ENCODE peak calls at places on chromosomes 16 and 17, in six cellular contexts. G is HCT116, E is spleen, P is lung, V is IMR-90, X is esophagus muscularis mucosa. J is an unnamed sample.

GRCh38 chr16:68608330-68608729 is 36.8 kb upstream of the CDH3 start:
- DNase-seq in G (no peak), E (peak; percentile 1), P (no peak), V (no peak), X (no peak), J (no peak)

GRCh38 chr16:4402439-4403132 is 13.8 kb downstream of the CORO7 start:
- DNase-seq in G (peak; percentile 35), E (peak; percentile 94), P (peak; percentile 82), V (peak; percentile 62), X (no peak), J (peak; percentile 84)

GRCh38 chr17:17236295-17237025 is 508 bp downstream of the FLCN start:
- DNase-seq in G (no peak), E (no peak), P (no peak), V (peak; percentile 31), X (no peak), J (no peak)

GRCh38 chr17:27529230-27529796 is 73.1 kb downstream of the KSR1 start:
- DNase-seq in G (no peak), E (peak; percentile 83), P (peak; percentile 46), V (peak; percentile 76), X (no peak), J (peak; percentile 60)

GRCh38 chr17:34607917-34608316 is 28.5 kb downstream of the TMEM132E start:
- DNase-seq in G (no peak), E (no peak), P (no peak), V (no peak), X (no peak), J (no peak)

GRCh38 chr16:85291302-85292148 is 179.3 kb upstream of the CIBAR2 start:
- DNase-seq in G (no peak), E (peak; percentile 91), P (peak; percentile 39), V (no peak), X (no peak), J (peak; percentile 89)

GRCh38 chr16:51971184-51971583 is 575.8 kb downstream of the TOX3 start:
- DNase-seq in G (no peak), E (no peak), P (no peak), V (peak; percentile 52), X (no peak), J (no peak)

GRCh38 chr17:45902892-45903346 is 8.6 kb downstream of the MAPT start:
- DNase-seq in G (no peak), E (no peak), P (no peak), V (no peak), X (no peak), J (no peak)

GRCh38 chr16:427295-427694 is 1.8 kb downstream of the RAB11FIP3 start:
- DNase-seq in G (no peak), E (no peak), P (no peak), V (no peak), X (no peak), J (no peak)

GRCh38 chr16:8962393-8963009 is 1.2 kb downstream of the USP7 start:
- DNase-seq in G (no peak), E (peak; percentile 91), P (peak; percentile 37), V (no peak), X (no peak), J (no peak)

GRCh38 chr16:77680496-77680895 is 41.8 kb upstream of the NUDT7 start:
- DNase-seq in G (no peak), E (no peak), P (no peak), V (no peak), X (no peak), J (no peak)

GRCh38 chr17:79947351-79948031 is 88.2 kb downstream of the TBC1D16 start:
- DNase-seq in G (no peak), E (peak; percentile 66), P (no peak), V (peak; percentile 10), X (no peak), J (no peak)

GRCh38 chr17:8121531-8122390 is 2.1 kb downstream of the HES7 start:
- DNase-seq in G (peak; percentile 51), E (peak; percentile 87), P (no peak), V (peak; percentile 55), X (no peak), J (peak; percentile 72)

GRCh38 chr16:87791295-87792204 is 25.8 kb upstream of the KLHDC4 start:
- DNase-seq in G (no peak), E (no peak), P (no peak), V (no peak), X (no peak), J (no peak)

GRCh38 chr17:73949903-73950302 is 253.6 kb upstream of the RPL38 start:
- DNase-seq in G (no peak), E (no peak), P (no peak), V (no peak), X (no peak), J (no peak)

GRCh38 chr17:19706791-19707727 is 9.3 kb downstream of the SLC47A2 start:
- DNase-seq in G (no peak), E (no peak), P (no peak), V (no peak), X (no peak), J (no peak)

GRCh38 chr16:1989826-1990335 is at the start of gene SYNGR3:
- DNase-seq in G (no peak), E (no peak), P (no peak), V (no peak), X (no peak), J (no peak)

GRCh38 chr16:67846063-67846319 is 742 bp upstream of the NUTF2 start:
- DNase-seq in G (no peak), E (no peak), P (no peak), V (no peak), X (no peak), J (no peak)

GRCh38 chr17:72113751-72114150 is 7.1 kb upstream of the SOX9 start:
- DNase-seq in G (no peak), E (no peak), P (no peak), V (no peak), X (no peak), J (no peak)

GRCh38 chr17:77124192-77124908 is 16.4 kb upstream of the SEC14L1 start:
- DNase-seq in G (peak; percentile 79), E (no peak), P (no peak), V (peak; percentile 68), X (no peak), J (peak; percentile 98)

GRCh38 chr16:73163238-73163795 is 115.4 kb upstream of the ZFHX3 start:
- DNase-seq in G (no peak), E (no peak), P (no peak), V (no peak), X (no peak), J (no peak)

GRCh38 chr16:89924298-89924924 is 1.3 kb downstream of the TUBB3 start:
- DNase-seq in G (no peak), E (no peak), P (no peak), V (peak; percentile 44), X (no peak), J (no peak)

GRCh38 chr16:89922884-89923639 is at the start of gene TUBB3:
- DNase-seq in G (peak; percentile 56), E (no peak), P (peak; percentile 46), V (peak; percentile 77), X (no peak), J (peak; percentile 81)

GRCh38 chr16:89923640-89924297 is 627 bp downstream of the TUBB3 start:
- DNase-seq in G (no peak), E (no peak), P (no peak), V (no peak), X (no peak), J (no peak)

GRCh38 chr16:89925596-89926079 is 2.5 kb downstream of the TUBB3 start:
- DNase-seq in G (no peak), E (no peak), P (no peak), V (no peak), X (no peak), J (no peak)

DNA sequence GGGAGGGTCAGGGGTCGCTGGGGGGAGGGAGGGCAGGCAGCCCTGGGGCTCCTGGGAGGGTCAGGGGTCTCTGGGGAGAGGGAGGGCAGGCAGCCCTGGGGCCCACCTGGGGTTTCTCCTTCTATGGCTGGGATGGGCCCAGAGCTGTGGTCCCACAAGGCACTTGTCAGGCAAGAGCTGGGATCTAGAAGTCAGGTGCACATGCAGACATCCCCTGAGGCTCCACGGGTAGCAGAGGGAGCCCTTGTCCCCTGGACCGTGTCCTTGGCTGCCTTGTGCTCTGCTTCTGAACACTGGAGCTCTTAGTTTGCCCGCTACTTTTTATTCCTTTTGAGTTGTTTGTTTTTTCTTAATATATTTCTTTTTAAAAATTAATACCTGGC is 1.8 kb downstream of the TUBB3 start:
- DNase-seq in G (no peak), E (no peak), P (no peak), V (no peak), X (no peak), J (no peak)
- H3K4me3 ChIP-seq in G (no peak overlapping the region), E (no peak overlapping the region), P (no peak overlapping the region), V (no peak overlapping the region), X (no peak overlapping the region), J (no peak overlapping the region)

GRCh38 chr16:49969356-49970030 is 55.5 kb upstream of the CNEP1R1 start:
- DNase-seq in G (no peak), E (no peak), P (no peak), V (no peak), X (no peak), J (no peak)

GRCh38 chr16:49970818-49971431 is 54.1 kb upstream of the CNEP1R1 start:
- DNase-seq in G (no peak), E (no peak), P (no peak), V (no peak), X (no peak), J (no peak)

GRCh38 chr16:49977427-49977826 is 47.6 kb upstream of the CNEP1R1 start:
- DNase-seq in G (no peak), E (no peak), P (no peak), V (no peak), X (no peak), J (no peak)

GRCh38 chr16:49967012-49967559 is 57.9 kb upstream of the CNEP1R1 start:
- DNase-seq in G (no peak), E (no peak), P (no peak), V (no peak), X (no peak), J (no peak)

GRCh38 chr16:49972280-49972679 is 52.7 kb upstream of the CNEP1R1 start:
- DNase-seq in G (no peak), E (no peak), P (no peak), V (no peak), X (no peak), J (no peak)
- H3K36me3 ChIP-seq in G (no peaks in the 10 kb centered on the region), E (no peaks in the 10 kb centered on the region), P (no peaks in the 10 kb centered on the region), V (no peaks in the 10 kb centered on the region), X (no peaks in the 10 kb centered on the region), J (no peaks in the 10 kb centered on the region)

GRCh38 chr16:27722892-27723450 is 173.0 kb downstream of the KATNIP start:
- DNase-seq in G (no peak), E (no peak), P (no peak), V (no peak), X (no peak), J (no peak)

GRCh38 chr16:27722266-27722636 is 172.3 kb downstream of the KATNIP start:
- DNase-seq in G (no peak), E (no peak), P (no peak), V (no peak), X (no peak), J (no peak)

GRCh38 chr16:27718767-27719445 is 169.0 kb downstream of the KATNIP start:
- DNase-seq in G (peak; percentile 40), E (peak; percentile 43), P (no peak), V (no peak), X (no peak), J (no peak)

GRCh38 chr16:27721548-27722265 is 171.8 kb downstream of the KATNIP start:
- DNase-seq in G (no peak), E (no peak), P (peak; percentile 56), V (peak; percentile 78), X (peak; percentile 93), J (no peak)

GRCh38 chr16:27720731-27721547 is 171.0 kb downstream of the KATNIP start:
- DNase-seq in G (no peak), E (peak; percentile 44), P (no peak), V (no peak), X (no peak), J (no peak)
- H3K27ac ChIP-seq in G (no peak overlapping the region), E (no peak overlapping the region), P (peak overlapping the region; percentile 4), V (peak overlapping the region; percentile 60), X (peak overlapping the region; percentile 72), J (no peak overlapping the region)

GRCh38 chr16:49701867-49702494 is 153.9 kb downstream of the ZNF423 start:
- DNase-seq in G (no peak), E (no peak), P (peak; percentile 46), V (no peak), X (no peak), J (no peak)
- H3K4me3 ChIP-seq in G (no peak overlapping the region), E (no peak overlapping the region), P (no peak overlapping the region), V (no peak overlapping the region), X (peak overlapping the region; percentile 32), J (no peak overlapping the region)